ENCODE peak calls at places on chromosomes 6 and 20, in six cellular contexts. V, J, O, W, X and N are unnamed samples.
A peak's percentile ranks its signal among the peaks of the same experiment; 100 is the strongest.

GRCh38 chr20:37145014-37145413 is 34.1 kb upstream of the RPN2 start:
- DNase-seq in O (no peak), X (no peak), W (no peak), V (no peak), J (no peak), N (no peak)

GRCh38 chr20:1462834-1463233 is 3.8 kb downstream of the NSFL1C start:
- DNase-seq in V (no peak), X (no peak), W (no peak), O (peak; percentile 24), J (no peak), N (no peak)

GRCh38 chr6:144741659-144742058 is 456.5 kb downstream of the UTRN start:
- DNase-seq in V (no peak), X (no peak), W (no peak), O (no peak), J (peak; percentile 43), N (no peak)

GRCh38 chr6:143516700-143517446 is 5.4 kb upstream of the FUCA2 start:
- DNase-seq in O (no peak), J (no peak), X (no peak), V (no peak), W (no peak), N (no peak)

GRCh38 chr6:117548797-117549301 is 53.5 kb downstream of the GOPC start:
- DNase-seq in X (no peak), V (no peak), W (peak; percentile 73), O (no peak), J (no peak), N (peak; percentile 80)

GRCh38 chr20:31860431-31861345 is 9.6 kb downstream of the DUSP15 start:
- DNase-seq in V (no peak), X (no peak), O (no peak), J (no peak), W (peak; percentile 38), N (peak; percentile 60)

GRCh38 chr6:150940951-150941350 is 75.4 kb downstream of the MTHFD1L start:
- DNase-seq in X (no peak), O (no peak), W (no peak), J (no peak), V (no peak), N (no peak)

GRCh38 chr6:52063584-52064400 is 23.6 kb downstream of the PKHD1 start:
- DNase-seq in J (no peak), O (peak; percentile 18), W (peak; percentile 67), V (peak; percentile 36), X (peak; percentile 73), N (peak; percentile 46)

GRCh38 chr6:18211338-18211737 is 53.0 kb downstream of the DEK start:
- DNase-seq in X (no peak), O (peak; percentile 75), J (no peak), V (no peak), W (no peak), N (no peak)

GRCh38 chr6:32393660-32394420 is 13.1 kb downstream of the BTNL2 start:
- DNase-seq in W (peak; percentile 87), O (no peak), J (no peak), X (no peak), V (no peak), N (no peak)

GRCh38 chr6:157840776-157841175 is 17.7 kb downstream of the SNX9 start:
- DNase-seq in V (no peak), J (no peak), W (no peak), O (no peak), X (no peak), N (no peak)

GRCh38 chr6:37623666-37624065 is 74.0 kb downstream of the MDGA1 start:
- DNase-seq in J (no peak), X (no peak), O (no peak), W (peak; percentile 53), V (no peak), N (peak; percentile 38)

GRCh38 chr6:100726741-100727140 is 154.4 kb downstream of the ASCC3 start:
- DNase-seq in J (no peak), X (no peak), V (no peak), W (no peak), O (no peak), N (no peak)

GRCh38 chr6:5425797-5426196 is 164.5 kb downstream of the FARS2 start:
- DNase-seq in X (no peak), V (no peak), O (no peak), W (no peak), J (no peak), N (no peak)